ENCODE peak calls at places on chromosomes 6 and 20, in four cellular contexts. V is K562, T is GM12878, J is HL-60. S is an unnamed sample.

GRCh38 chr6:134437376-134437775 is 119.5 kb upstream of the SGK1 start:
- DNase-seq in V (peak), T (peak), J (peak), S (no peak)

GRCh38 chr20:45704969-45705637 is at the start of gene WFDC10B:
- DNase-seq in V (no peak), T (no peak), J (no peak), S (no peak)

GRCh38 chr6:51472745-51473483 is 614.5 kb downstream of the PKHD1 start:
- DNase-seq in V (no peak), T (no peak), J (no peak), S (no peak)

GRCh38 chr6:2636672-2637071 is 114.0 kb downstream of the MYLK4 start:
- DNase-seq in V (no peak), T (no peak), J (no peak), S (no peak)

GRCh38 chr6:13846841-13847240 is 32.5 kb upstream of the MCUR1 start:
- DNase-seq in V (peak), T (no peak), J (no peak), S (no peak)

GRCh38 chr6:3325210-3325609 is 66.5 kb downstream of the PSMG4 start:
- DNase-seq in V (no peak), T (no peak), J (no peak), S (no peak)

GRCh38 chr20:8156603-8157079 is 24.6 kb downstream of the PLCB1 start:
- DNase-seq in V (no peak), T (peak), J (no peak), S (no peak)

GRCh38 chr20:19661717-19662637 is 96.1 kb upstream of the RIN2 start:
- DNase-seq in V (peak), T (no peak), J (peak), S (peak)

GRCh38 chr20:9930142-9930541 is 91.3 kb upstream of the PAK5 start:
- DNase-seq in V (no peak), T (no peak), J (no peak), S (no peak)

GRCh38 chr6:125046107-125046925 is 84.1 kb downstream of the RNF217 start:
- DNase-seq in V (no peak), T (no peak), J (no peak), S (no peak)

GRCh38 chr6:107846262-107846795 is 22.2 kb upstream of the SCML4 start:
- DNase-seq in V (no peak), T (no peak), J (no peak), S (no peak)

GRCh38 chr6:123745877-123746276 is 57.8 kb upstream of the NKAIN2 start:
- DNase-seq in V (no peak), T (no peak), J (no peak), S (no peak)

GRCh38 chr6:53803081-53803860 is 8.5 kb downstream of the LRRC1 start:
- DNase-seq in V (no peak), T (no peak), J (no peak), S (no peak)

GRCh38 chr20:24769878-24770627 is 179.0 kb upstream of the CST7 start:
- DNase-seq in V (no peak), T (no peak), J (no peak), S (no peak)

GRCh38 chr6:423799-424345 is 32.3 kb downstream of the IRF4 start:
- DNase-seq in V (no peak), T (no peak), J (no peak), S (no peak)

GRCh38 chr6:5701086-5701661 is 305.6 kb downstream of the NRN1 start:
- DNase-seq in V (no peak), T (no peak), J (no peak), S (no peak)

GRCh38 chr6:25777031-25777430 is 22.5 kb downstream of the SLC17A4 start:
- DNase-seq in V (no peak), T (no peak), J (no peak), S (no peak)

GRCh38 chr20:40442181-40442963 is 246.7 kb downstream of the MAFB start:
- DNase-seq in V (no peak), T (no peak), J (no peak), S (no peak)

GRCh38 chr20:35821807-35822242 is 50.0 kb downstream of the PHF20 start:
- DNase-seq in V (no peak), T (no peak), J (no peak), S (no peak)

GRCh38 chr20:59157064-59157463 is 6.6 kb upstream of the ZNF831 start:
- DNase-seq in V (no peak), T (no peak), J (no peak), S (no peak)

GRCh38 chr6:28357036-28357435 is 7.3 kb downstream of the ZKSCAN3 start:
- DNase-seq in V (no peak), T (no peak), J (no peak), S (no peak)

GRCh38 chr6:35824552-35825192 is 19.5 kb downstream of the LHFPL5 start:
- DNase-seq in V (no peak), T (no peak), J (no peak), S (no peak)

GRCh38 chr6:146871613-146872465 is 273.1 kb downstream of the ADGB start:
- DNase-seq in V (no peak), T (no peak), J (no peak), S (no peak)

GRCh38 chr20:54061106-54061881 is 9.1 kb downstream of the BCAS1 start:
- DNase-seq in V (no peak), T (no peak), J (no peak), S (no peak)

GRCh38 chr6:157228421-157229218 is 94.7 kb downstream of the TMEM242 start:
- DNase-seq in V (peak), T (no peak), J (no peak), S (no peak)

GRCh38 chr20:33019465-33020277 is 11.8 kb upstream of the BPIFB6 start:
- DNase-seq in V (no peak), T (no peak), J (no peak), S (no peak)

GRCh38 chr6:152277826-152278247 is 359.3 kb downstream of the SYNE1 start:
- DNase-seq in V (no peak), T (no peak), J (no peak), S (no peak)

GRCh38 chr6:111951439-111952140 is 78.3 kb upstream of the FYN start:
- DNase-seq in V (no peak), T (no peak), J (no peak), S (no peak)

GRCh38 chr6:161169690-161170089 is 104.2 kb downstream of the AGPAT4 start:
- DNase-seq in V (peak), T (no peak), J (no peak), S (no peak)

GRCh38 chr6:138673317-138674014 is 100.1 kb upstream of the CCDC28A start:
- DNase-seq in V (no peak), T (no peak), J (peak), S (no peak)

GRCh38 chr6:163323719-163324118 is 90.8 kb upstream of the QKI start:
- DNase-seq in V (no peak), T (no peak), J (no peak), S (no peak)

GRCh38 chr20:8749101-8749500 is 319.8 kb upstream of the PLCB4 start:
- DNase-seq in V (no peak), T (no peak), J (no peak), S (no peak)

GRCh38 chr6:53568776-53569616 is 24.1 kb upstream of the GCLC start:
- DNase-seq in V (no peak), T (no peak), J (no peak), S (no peak)

GRCh38 chr6:158028421-158028820 is 46.8 kb downstream of the SYNJ2 start:
- DNase-seq in V (no peak), T (no peak), J (no peak), S (no peak)

GRCh38 chr6:155530219-155530834 is 74.7 kb upstream of the NOX3 start:
- DNase-seq in V (no peak), T (no peak), J (no peak), S (peak)

GRCh38 chr6:51494342-51494741 is 593.1 kb downstream of the PKHD1 start:
- DNase-seq in V (no peak), T (no peak), J (no peak), S (no peak)

GRCh38 chr6:16731503-16732018 is 29.7 kb downstream of the ATXN1 start:
- DNase-seq in V (no peak), T (peak), J (no peak), S (peak)

GRCh38 chr6:16949696-16950095 is 152.2 kb upstream of the STMND1 start:
- DNase-seq in V (no peak), T (no peak), J (no peak), S (no peak)

DNA sequence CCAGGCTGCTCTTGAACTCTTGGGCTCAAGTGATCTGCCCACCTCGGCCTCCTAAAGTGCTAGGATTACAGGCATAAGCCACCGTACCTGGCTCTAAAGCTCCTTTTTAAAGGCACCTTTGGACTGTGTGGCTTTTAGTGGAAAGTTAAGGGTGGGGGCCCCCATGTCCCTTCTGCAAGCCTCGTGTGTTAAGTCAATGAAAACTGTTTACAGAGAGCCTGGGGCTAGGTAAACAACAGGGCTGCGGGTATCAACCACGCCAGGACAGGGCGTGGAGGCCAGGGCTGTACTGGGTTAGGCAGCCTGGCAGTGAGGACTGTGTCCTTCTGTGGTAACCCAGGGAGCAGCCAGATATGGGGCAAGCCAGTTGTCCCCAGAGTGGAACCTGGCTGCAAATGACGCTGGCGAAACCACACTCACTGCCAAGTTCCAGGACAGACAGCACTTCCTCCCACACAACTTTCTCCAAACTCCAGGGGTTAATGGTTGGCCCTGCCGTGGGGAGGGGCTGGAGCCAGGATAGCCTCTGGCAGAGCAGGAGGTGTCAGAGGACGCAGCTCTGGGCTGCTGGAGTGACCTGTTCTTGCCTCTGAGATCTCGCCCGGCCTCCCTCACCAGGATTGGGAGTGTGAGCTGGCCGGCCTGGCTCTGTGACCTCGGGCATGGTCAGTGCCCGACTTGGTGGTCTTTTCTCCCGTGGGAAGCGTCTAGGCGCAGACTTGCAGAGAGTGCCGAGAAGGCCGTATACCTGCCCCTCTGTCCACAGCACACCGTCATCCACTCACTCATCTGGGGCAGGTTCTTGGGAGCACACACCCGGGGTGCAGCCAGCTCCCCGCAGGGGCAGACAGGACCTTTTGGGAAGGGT is 3.2 kb downstream of the SLC17A9 start:
- DNase-seq in V (no peak), T (no peak), J (peak), S (no peak)
- TF ChIP-seq SPI1 in V (no peak), T (no peak), J (peak), S (no peak)

GRCh38 chr6:129494099-129494498 is 215.9 kb downstream of the ARHGAP18 start:
- DNase-seq in V (no peak), T (no peak), J (no peak), S (no peak)
- TF ChIP-seq SPI1 in V (no peak), T (no peak), J (no peak), S (no peak)

GRCh38 chr6:31113861-31114539 is 600 bp upstream of the PSORS1C1 start:
- DNase-seq in V (no peak), T (no peak), J (no peak), S (no peak)
- TF ChIP-seq SPI1 in V (no peak), T (no peak), J (no peak), S (no peak)

GRCh38 chr20:1819311-1820136 is 75.7 kb upstream of the SIRPA start:
- DNase-seq in V (no peak), T (no peak), J (peak), S (no peak)
- TF ChIP-seq SPI1 in V (no peak), T (no peak), J (peak), S (no peak)

S was measured in GM12891.